ENCODE peak calls at places on chromosomes 13 and 19, in six cellular contexts. B, E, A, X, T and G are unnamed samples.
A peak's percentile ranks its signal among the peaks of the same experiment; 100 is the strongest.

GRCh38 chr19:40756502-40757110 is 5.6 kb downstream of the SNRPA start:
- DNase-seq in T (no peak), B (no peak), E (no peak), X (peak; percentile 48), A (no peak), G (no peak)

GRCh38 chr13:44726214-44726613 is 150.1 kb upstream of the TSC22D1 start:
- DNase-seq in B (no peak), T (no peak), E (no peak), X (peak; percentile 45), A (peak; percentile 57), G (no peak)

GRCh38 chr13:114015608-114016295 is 41.9 kb upstream of the C13orf46 start:
- DNase-seq in B (no peak), E (no peak), X (peak; percentile 57), A (no peak), T (no peak), G (no peak)

GRCh38 chr13:101429733-101430132 is 13.4 kb upstream of the NALCN start:
- DNase-seq in E (no peak), T (no peak), B (no peak), X (no peak), A (no peak), G (no peak)

GRCh38 chr19:18340990-18341868 is 831 bp downstream of the PGPEP1 start:
- DNase-seq in T (no peak), A (no peak), B (peak; percentile 47), X (no peak), E (peak; percentile 70), G (no peak)

GRCh38 chr19:32012886-32013635 is 332.3 kb upstream of the ZNF507 start:
- DNase-seq in B (no peak), T (no peak), X (no peak), A (no peak), E (no peak), G (no peak)

GRCh38 chr13:98543380-98544104 is 33.4 kb downstream of the STK24 start:
- DNase-seq in E (no peak), B (no peak), X (no peak), A (no peak), T (no peak), G (no peak)

GRCh38 chr13:94312511-94313191 is 166.8 kb downstream of the DCT start:
- DNase-seq in X (no peak), B (no peak), A (no peak), E (no peak), T (no peak), G (peak; percentile 25)

GRCh38 chr13:33252103-33252502 is 33.5 kb downstream of the STARD13 start:
- DNase-seq in A (no peak), T (no peak), E (no peak), X (no peak), B (no peak), G (no peak)

GRCh38 chr13:22040810-22041364 is 370.0 kb downstream of the FGF9 start:
- DNase-seq in A (no peak), T (no peak), E (no peak), X (no peak), B (peak; percentile 94), G (no peak)

GRCh38 chr19:42596391-42597071 is 1.8 kb upstream of the CEACAM8 start:
- DNase-seq in B (peak; percentile 60), A (no peak), T (peak; percentile 65), E (peak; percentile 71), X (no peak), G (peak; percentile 3)

GRCh38 chr13:109274188-109274821 is 512.1 kb downstream of the IRS2 start:
- DNase-seq in E (peak; percentile 61), A (no peak), X (peak; percentile 40), B (peak; percentile 90), T (no peak), G (peak; percentile 95)

GRCh38 chr13:107124129-107124718 is 556.3 kb upstream of the ARGLU1 start:
- DNase-seq in B (peak; percentile 46), X (peak; percentile 16), T (no peak), E (no peak), A (no peak), G (no peak)

GRCh38 chr19:7953060-7953459 is 9.6 kb upstream of the TIMM44 start:
- DNase-seq in A (no peak), T (no peak), E (no peak), B (no peak), X (peak; percentile 37), G (no peak)

GRCh38 chr19:15934332-15935078 is at the start of gene CYP4F11:
- DNase-seq in A (no peak), X (peak; percentile 89), T (no peak), B (no peak), E (peak; percentile 42), G (no peak)

GRCh38 chr13:112522578-112522977 is 65.4 kb downstream of the TUBGCP3 start:
- DNase-seq in A (peak; percentile 14), B (no peak), X (no peak), E (no peak), T (no peak), G (no peak)

GRCh38 chr13:85163063-85163462 is 636.2 kb downstream of the SLITRK6 start:
- DNase-seq in A (no peak), T (no peak), E (no peak), X (no peak), B (no peak), G (no peak)

GRCh38 chr19:15715642-15716041 is 12.2 kb upstream of the OR10H2 start:
- DNase-seq in B (no peak), E (no peak), T (no peak), A (no peak), X (no peak), G (no peak)

GRCh38 chr19:39588066-39588465 is 14.3 kb upstream of the LGALS13 start:
- DNase-seq in X (no peak), A (no peak), B (no peak), E (no peak), T (no peak), G (no peak)

GRCh38 chr13:50124536-50125305 is 109.5 kb downstream of the KCNRG start:
- DNase-seq in E (peak; percentile 57), X (peak; percentile 98), B (peak; percentile 73), T (peak; percentile 43), A (no peak), G (no peak)

GRCh38 chr19:15248648-15249559 is 16.7 kb upstream of the EPHX3 start:
- DNase-seq in X (peak; percentile 90), A (no peak), B (no peak), T (no peak), E (peak; percentile 59), G (no peak)

GRCh38 chr13:49124693-49125304 is 95.3 kb upstream of the MLNR start:
- DNase-seq in T (peak; percentile 27), X (no peak), E (no peak), A (no peak), B (no peak), G (no peak)

GRCh38 chr19:10888421-10888866 is 17.1 kb downstream of the CARM1 start:
- DNase-seq in E (peak; percentile 66), B (peak; percentile 86), X (no peak), A (no peak), T (no peak), G (peak; percentile 73)

GRCh38 chr19:35671818-35672217 is 5.5 kb downstream of the UPK1A start:
- DNase-seq in B (no peak), E (peak; percentile 12), A (no peak), X (no peak), T (no peak), G (no peak)

GRCh38 chr19:38877781-38878574 is at the start of gene RINL:
- DNase-seq in T (no peak), B (peak; percentile 43), X (no peak), E (peak; percentile 28), A (no peak), G (no peak)

GRCh38 chr13:90984737-90985136 is 362.8 kb upstream of the MIR17HG start:
- DNase-seq in B (peak; percentile 13), A (no peak), X (no peak), T (no peak), E (peak; percentile 9), G (no peak)

GRCh38 chr13:45826741-45827140 is 24.8 kb downstream of the SIAH3 start:
- DNase-seq in X (no peak), B (no peak), T (no peak), A (no peak), E (no peak), G (no peak)

GRCh38 chr13:34065915-34066314 is 248.0 kb downstream of the RFC3 start:
- DNase-seq in E (no peak), T (no peak), A (no peak), B (no peak), X (peak; percentile 68), G (no peak)